ENCODE peak calls at places on chromosomes 5 and 9, in six cellular contexts. V, R, O, A, I and Z are unnamed samples.
A peak's percentile ranks its signal among the peaks of the same experiment; 100 is the strongest.

GRCh38 chr9:126240835-126241234 is 85.8 kb upstream of the MVB12B start:
- DNase-seq in V (no peak), R (no peak), O (no peak), A (no peak), I (no peak), Z (no peak)

GRCh38 chr5:138448481-138449398 is 9.9 kb downstream of the REEP2 start:
- DNase-seq in V (no peak), R (no peak), O (no peak), A (no peak), I (peak; percentile 39), Z (no peak)

GRCh38 chr5:56006094-56006493 is 11.3 kb upstream of the IL6ST start:
- DNase-seq in V (no peak), R (no peak), O (no peak), A (no peak), I (no peak), Z (no peak)

GRCh38 chr9:37956423-37956820 is 52.5 kb upstream of the SLC25A51 start:
- DNase-seq in V (peak; percentile 50), R (no peak), O (no peak), A (no peak), I (no peak), Z (no peak)

GRCh38 chr9:21491742-21492141 is 9.6 kb upstream of the IFNE start:
- DNase-seq in V (no peak), R (no peak), O (no peak), A (no peak), I (no peak), Z (no peak)

GRCh38 chr5:137304227-137304874 is 194.8 kb downstream of the SPOCK1 start:
- DNase-seq in V (no peak), R (no peak), O (no peak), A (no peak), I (no peak), Z (no peak)

GRCh38 chr5:64818245-64818644 is 49.5 kb downstream of the CWC27 start:
- DNase-seq in V (no peak), R (no peak), O (no peak), A (no peak), I (no peak), Z (no peak)

GRCh38 chr5:75894482-75894881 is 177.2 kb upstream of the POC5 start:
- DNase-seq in V (no peak), R (no peak), O (no peak), A (no peak), I (no peak), Z (no peak)

GRCh38 chr5:76074487-76074886 is 8.7 kb upstream of the SV2C start:
- DNase-seq in V (no peak), R (no peak), O (no peak), A (no peak), I (no peak), Z (no peak)

GRCh38 chr9:14908221-14909206 is 1.7 kb downstream of the FREM1 start:
- DNase-seq in V (no peak), R (no peak), O (no peak), A (no peak), I (no peak), Z (no peak)

GRCh38 chr9:72551306-72551705 is 29.9 kb downstream of the TMC1 start:
- DNase-seq in V (no peak), R (no peak), O (no peak), A (no peak), I (no peak), Z (no peak)

GRCh38 chr5:17238521-17239041 is 21.1 kb downstream of the BASP1 start:
- DNase-seq in V (no peak), R (no peak), O (peak; percentile 83), A (no peak), I (no peak), Z (no peak)

GRCh38 chr9:125700791-125701190 is 6.2 kb downstream of the MAPKAP1 start:
- DNase-seq in V (no peak), R (no peak), O (peak; percentile 29), A (no peak), I (no peak), Z (no peak)

GRCh38 chr9:114214686-114215397 is 59.5 kb downstream of the COL27A1 start:
- DNase-seq in V (no peak), R (no peak), O (peak; percentile 65), A (no peak), I (no peak), Z (no peak)

GRCh38 chr9:4666042-4666699 is at the start of gene SPATA6L:
- DNase-seq in V (peak; percentile 92), R (peak; percentile 70), O (peak; percentile 29), A (no peak), I (peak; percentile 79), Z (peak; percentile 82)

GRCh38 chr9:95874989-95875304 is 544 bp upstream of the ERCC6L2 start:
- DNase-seq in V (peak; percentile 84), R (peak; percentile 40), O (no peak), A (peak; percentile 26), I (peak; percentile 68), Z (peak; percentile 87)

GRCh38 chr9:96135904-96136303 is 166.1 kb downstream of the HSD17B3 start:
- DNase-seq in V (no peak), R (no peak), O (no peak), A (no peak), I (no peak), Z (no peak)

GRCh38 chr5:133112026-133112660 is 60.3 kb downstream of the HSPA4 start:
- DNase-seq in V (no peak), R (no peak), O (no peak), A (no peak), I (no peak), Z (no peak)

GRCh38 chr5:61737991-61738390 is 405.9 kb downstream of the ZSWIM6 start:
- DNase-seq in V (no peak), R (no peak), O (no peak), A (no peak), I (no peak), Z (no peak)

GRCh38 chr5:147448766-147449165 is 61.1 kb downstream of the DPYSL3 start:
- DNase-seq in V (no peak), R (no peak), O (no peak), A (no peak), I (no peak), Z (no peak)

GRCh38 chr5:151383011-151383410 is 35.7 kb upstream of the SLC36A2 start:
- DNase-seq in V (no peak), R (no peak), O (no peak), A (no peak), I (no peak), Z (no peak)

GRCh38 chr9:35203531-35203930 is 41.7 kb downstream of the UNC13B start:
- DNase-seq in V (no peak), R (no peak), O (peak; percentile 4), A (no peak), I (no peak), Z (no peak)

GRCh38 chr5:4189317-4189716 is 593.7 kb downstream of the IRX1 start:
- DNase-seq in V (no peak), R (no peak), O (no peak), A (no peak), I (no peak), Z (no peak)

GRCh38 chr5:145856285-145856818 is 16.5 kb downstream of the GRXCR2 start:
- DNase-seq in V (peak; percentile 67), R (peak; percentile 43), O (peak; percentile 28), A (peak; percentile 26), I (peak; percentile 65), Z (peak; percentile 82)

GRCh38 chr5:68711311-68712200 is 382.3 kb upstream of the SLC30A5 start:
- DNase-seq in V (no peak), R (no peak), O (peak; percentile 14), A (no peak), I (no peak), Z (no peak)

GRCh38 chr5:139635606-139636206 is 12.4 kb upstream of the CXXC5 start:
- DNase-seq in V (peak; percentile 89), R (no peak), O (peak; percentile 47), A (no peak), I (peak; percentile 88), Z (peak; percentile 91)
- H3K4me1 ChIP-seq in V (peaks cover 31% of the 10 kb centered on the region), R (peaks cover 24% of the 10 kb centered on the region), O (no peaks in the 10 kb centered on the region), A (peaks cover 26% of the 10 kb centered on the region), I (peaks cover 26% of the 10 kb centered on the region), Z (no peaks in the 10 kb centered on the region)

DNA sequence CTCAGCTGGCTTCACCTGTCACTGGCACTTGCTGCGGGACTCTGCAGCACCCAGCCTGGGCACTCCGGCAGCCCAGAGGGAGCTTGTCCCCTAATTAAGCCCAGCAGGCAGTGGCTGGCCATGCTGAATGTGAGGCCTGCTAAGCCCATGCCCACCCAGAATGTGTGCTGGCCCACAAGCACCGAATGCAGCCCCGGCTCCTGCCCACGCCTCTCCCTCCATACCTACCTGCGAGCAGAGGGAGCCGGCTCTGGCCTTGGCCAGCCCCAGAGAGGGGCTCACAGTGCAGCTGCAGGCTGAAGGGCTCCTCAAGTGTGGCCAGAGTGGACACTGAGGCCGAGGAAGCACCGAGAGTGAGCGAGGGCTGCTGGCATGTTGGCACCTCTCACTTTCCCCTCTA is 32.4 kb upstream of the SUB1 start:
- DNase-seq in V (no peak), R (no peak), O (no peak), A (no peak), I (no peak), Z (no peak)
- H3K4me1 ChIP-seq in V (no peaks in the 10 kb centered on the region), R (no peaks in the 10 kb centered on the region), O (no peaks in the 10 kb centered on the region), A (no peaks in the 10 kb centered on the region), I (no peaks in the 10 kb centered on the region), Z (no peaks in the 10 kb centered on the region)

GRCh38 chr9:137685886-137686420 is 67.1 kb downstream of the EHMT1 start:
- DNase-seq in V (no peak), R (no peak), O (no peak), A (no peak), I (peak; percentile 9), Z (no peak)

GRCh38 chr9:137688261-137688660 is 69.5 kb downstream of the EHMT1 start:
- DNase-seq in V (no peak), R (no peak), O (no peak), A (no peak), I (peak; percentile 16), Z (no peak)

GRCh38 chr9:137690939-137691647 is 72.3 kb downstream of the EHMT1 start:
- DNase-seq in V (no peak), R (no peak), O (no peak), A (no peak), I (no peak), Z (no peak)

GRCh38 chr9:137689745-137690529 is 71.1 kb downstream of the EHMT1 start:
- DNase-seq in V (no peak), R (no peak), O (no peak), A (no peak), I (no peak), Z (no peak)

GRCh38 chr9:137688725-137689124 is 69.9 kb downstream of the EHMT1 start:
- DNase-seq in V (no peak), R (no peak), O (no peak), A (no peak), I (peak; percentile 43), Z (no peak)
- H3K4me1 ChIP-seq in V (peaks cover 44% of the 10 kb centered on the region), R (no peaks in the 10 kb centered on the region), O (peaks cover 7% of the 10 kb centered on the region), A (peaks cover 9% of the 10 kb centered on the region), I (peaks cover 7% of the 10 kb centered on the region), Z (no peaks in the 10 kb centered on the region)

GRCh38 chr9:134551657-134552348 is 89.8 kb upstream of the COL5A1 start:
- DNase-seq in V (no peak), R (peak; percentile 30), O (peak; percentile 74), A (no peak), I (peak; percentile 81), Z (peak; percentile 93)

GRCh38 chr9:134549336-134549735 is 92.3 kb upstream of the COL5A1 start:
- DNase-seq in V (peak; percentile 48), R (no peak), O (no peak), A (no peak), I (peak; percentile 51), Z (no peak)

GRCh38 chr9:134552349-134552990 is 89.1 kb upstream of the COL5A1 start:
- DNase-seq in V (peak; percentile 34), R (no peak), O (no peak), A (no peak), I (peak; percentile 64), Z (peak; percentile 60)

GRCh38 chr9:134551176-134551575 is 90.4 kb upstream of the COL5A1 start:
- DNase-seq in V (no peak), R (no peak), O (no peak), A (no peak), I (peak; percentile 60), Z (peak; percentile 68)

GRCh38 chr9:134550584-134550983 is 91.0 kb upstream of the COL5A1 start:
- DNase-seq in V (no peak), R (no peak), O (no peak), A (no peak), I (peak; percentile 51), Z (peak; percentile 69)
- H3K4me1 ChIP-seq in V (peaks cover 14% of the 10 kb centered on the region), R (no peaks in the 10 kb centered on the region), O (peaks cover 6% of the 10 kb centered on the region), A (peaks cover 15% of the 10 kb centered on the region), I (peaks cover 31% of the 10 kb centered on the region), Z (no peaks in the 10 kb centered on the region)